ENCODE peak calls at places on chromosomes 1 and 21, in four cellular contexts. D, X, R and U are unnamed samples.

GRCh38 chr1:231508941-231509340 is 19.5 kb upstream of the TSNAX start:
- DNase-seq in D (no peak), X (no peak), R (no peak), U (no peak)

GRCh38 chr1:180927841-180928240 is 15.1 kb downstream of the KIAA1614 start:
- DNase-seq in D (no peak), X (no peak), R (no peak), U (no peak)

GRCh38 chr1:110336300-110337039 is 2.7 kb upstream of the RBM15 start:
- DNase-seq in D (no peak), X (no peak), R (no peak), U (no peak)

GRCh38 chr21:34092241-34092921 is 19.0 kb downstream of the MRPS6 start:
- DNase-seq in D (no peak), X (no peak), R (no peak), U (no peak)

GRCh38 chr1:179175011-179175934 is 54.2 kb downstream of the ABL2 start:
- DNase-seq in D (peak; percentile 58), X (no peak), R (no peak), U (no peak)

GRCh38 chr1:104905322-104905721 is 1155.6 kb downstream of the AMY1C start:
- DNase-seq in D (no peak), X (no peak), R (no peak), U (no peak)

GRCh38 chr1:154534263-154534844 is 24.1 kb downstream of the UBE2Q1 start:
- DNase-seq in D (no peak), X (no peak), R (no peak), U (peak; percentile 64)

GRCh38 chr1:199512037-199512710 is 515.3 kb upstream of the NR5A2 start:
- DNase-seq in D (no peak), X (no peak), R (no peak), U (no peak)

GRCh38 chr1:89965203-89965900 is 29.6 kb upstream of the ZNF326 start:
- DNase-seq in D (no peak), X (no peak), R (no peak), U (peak; percentile 32)

GRCh38 chr1:159211331-159212136 is 6.9 kb downstream of the ACKR1 start:
- DNase-seq in D (peak; percentile 34), X (no peak), R (no peak), U (peak; percentile 68)

GRCh38 chr1:68320349-68320748 is 88.0 kb upstream of the WLS start:
- DNase-seq in D (no peak), X (no peak), R (no peak), U (no peak)

GRCh38 chr21:44986471-44987291 is 46.9 kb downstream of the SLX9 start:
- DNase-seq in D (no peak), X (no peak), R (no peak), U (no peak)

GRCh38 chr1:50251592-50252165 is 143.0 kb downstream of the ELAVL4 start:
- DNase-seq in D (no peak), X (peak; percentile 17), R (no peak), U (no peak)

GRCh38 chr1:61536722-61537121 is 188.2 kb downstream of the TM2D1 start:
- DNase-seq in D (no peak), X (no peak), R (no peak), U (no peak)

GRCh38 chr1:91764471-91765115 is 121.4 kb downstream of the TGFBR3 start:
- DNase-seq in D (no peak), X (no peak), R (no peak), U (no peak)

GRCh38 chr1:181010789-181011188 is 11.9 kb downstream of the STX6 start:
- DNase-seq in D (no peak), X (no peak), R (no peak), U (no peak)

GRCh38 chr1:11526071-11526895 is 47.3 kb downstream of the DISP3 start:
- DNase-seq in D (no peak), X (no peak), R (no peak), U (no peak)

GRCh38 chr1:41325801-41326200 is 35.4 kb upstream of the FOXO6 start:
- DNase-seq in D (no peak), X (no peak), R (no peak), U (no peak)

GRCh38 chr1:47405697-47406096 is 10.4 kb upstream of the FOXE3 start:
- DNase-seq in D (peak; percentile 37), X (no peak), R (no peak), U (no peak)

GRCh38 chr1:227884370-227885134 is 63.2 kb downstream of the WNT9A start:
- DNase-seq in D (no peak), X (no peak), R (no peak), U (peak; percentile 15)

GRCh38 chr1:200275816-200276453 is 133.9 kb downstream of the ZNF281 start:
- DNase-seq in D (no peak), X (no peak), R (no peak), U (no peak)

GRCh38 chr1:159008744-159009188 is 941 bp upstream of the IFI16 start:
- DNase-seq in D (peak; percentile 67), X (peak; percentile 6), R (peak; percentile 69), U (no peak)

GRCh38 chr1:167499106-167499505 is 19.2 kb downstream of the CD247 start:
- DNase-seq in D (no peak), X (no peak), R (no peak), U (no peak)

GRCh38 chr1:226736908-226737818 is 1.9 kb downstream of the ITPKB start:
- DNase-seq in D (peak; percentile 44), X (no peak), R (no peak), U (no peak)

GRCh38 chr1:30822006-30822405 is 64.4 kb upstream of the LAPTM5 start:
- DNase-seq in D (no peak), X (no peak), R (no peak), U (no peak)

GRCh38 chr1:30819244-30819571 is 61.6 kb upstream of the LAPTM5 start:
- DNase-seq in D (no peak), X (no peak), R (no peak), U (no peak)

GRCh38 chr1:30818568-30819243 is 61.1 kb upstream of the LAPTM5 start:
- DNase-seq in D (no peak), X (no peak), R (no peak), U (no peak)

GRCh38 chr1:30817548-30817947 is 60.0 kb upstream of the LAPTM5 start:
- DNase-seq in D (no peak), X (no peak), R (no peak), U (no peak)

DNA sequence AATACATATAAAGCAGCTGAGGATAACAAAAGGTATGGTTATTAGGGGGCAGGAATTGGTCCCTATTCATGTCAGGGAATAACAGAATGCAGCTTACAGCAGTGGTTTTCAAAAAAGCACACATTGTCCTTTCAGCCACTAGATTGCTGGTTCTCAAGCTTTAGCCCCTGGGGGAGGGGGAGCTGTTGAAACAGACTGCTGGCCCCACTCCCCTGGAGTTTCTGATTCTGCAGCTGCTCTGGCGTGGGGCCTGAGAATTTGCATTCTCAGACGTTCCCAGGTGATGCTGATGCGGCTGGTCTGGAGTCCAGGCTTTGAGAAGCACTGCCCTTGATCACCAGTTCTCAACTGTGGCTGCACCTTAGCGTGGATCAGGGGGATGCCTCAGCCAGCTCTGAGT is 62.7 kb upstream of the LAPTM5 start:
- DNase-seq in D (no peak), X (no peak), R (no peak), U (no peak)
- TF ChIP-seq SPI1 in D (no peak), X (no peak), R (no peak), U (no peak)

GRCh38 chr21:46011267-46011967 is 29.8 kb downstream of the COL6A1 start:
- DNase-seq in D (no peak), X (no peak), R (no peak), U (no peak)
- TF ChIP-seq SPI1 in D (no peak), X (no peak), R (no peak), U (no peak)

GRCh38 chr1:35231287-35231686 is 37.2 kb upstream of the ZMYM4 start:
- DNase-seq in D (no peak), X (no peak), R (no peak), U (no peak)
- TF ChIP-seq SPI1 in D (no peak), X (no peak), R (no peak), U (no peak)

GRCh38 chr1:1630965-1631792 is 794 bp upstream of the MMP23B start:
- DNase-seq in D (no peak), X (peak; percentile 32), R (no peak), U (no peak)
- TF ChIP-seq SPI1 in D (no peak), X (no peak), R (no peak), U (no peak)

GRCh38 chr1:95041491-95042165 is 31.1 kb downstream of the ALG14 start:
- DNase-seq in D (peak; percentile 42), X (peak; percentile 16), R (no peak), U (peak; percentile 19)
- TF ChIP-seq SPI1 in D (no peak), X (no peak), R (no peak), U (no peak)

GRCh38 chr21:41965045-41965444 is 11.2 kb upstream of the C2CD2 start:
- DNase-seq in D (no peak), X (no peak), R (no peak), U (no peak)

GRCh38 chr21:41967708-41968107 is 13.9 kb upstream of the C2CD2 start:
- DNase-seq in D (no peak), X (no peak), R (no peak), U (no peak)

GRCh38 chr21:41966341-41966833 is 12.6 kb upstream of the C2CD2 start:
- DNase-seq in D (no peak), X (no peak), R (no peak), U (no peak)

GRCh38 chr21:41965447-41966340 is 11.9 kb upstream of the C2CD2 start:
- DNase-seq in D (no peak), X (no peak), R (no peak), U (no peak)

GRCh38 chr21:41966872-41967621 is 13.2 kb upstream of the C2CD2 start:
- DNase-seq in D (no peak), X (no peak), R (no peak), U (no peak)
- TF ChIP-seq SPI1 in D (no peak), X (no peak), R (no peak), U (no peak)

GRCh38 chr1:244154882-244155531 is 103.9 kb downstream of the ZBTB18 start:
- DNase-seq in D (no peak), X (no peak), R (no peak), U (no peak)
- TF ChIP-seq SPI1 in D (no peak), X (no peak), R (no peak), U (no peak)

GRCh38 chr1:207565546-207566468 is 69.8 kb downstream of the CR1 start:
- DNase-seq in D (peak; percentile 32), X (no peak), R (no peak), U (no peak)
- TF ChIP-seq SPI1 in D (no peak), X (no peak), R (no peak), U (no peak)